ENCODE peak calls at places on chromosome 14, in seven cellular contexts. One of them, this sample, is unnamed.

GRCh38 chr14:42944284-42944683 is 1337.6 kb downstream of the LRFN5 start:
- DNase-seq in IMR-90: peak; percentile 61
- DNase-seq in mesendoderm: no peak
- DNase-seq in mesenchymal stem cell: no peak
- DNase-seq in H1: no peak
- DNase-seq in neuronal stem cell: no peak
- DNase-seq in H9: no peak
- DNase-seq in this sample: no peak

GRCh38 chr14:21894003-21894897 is 220.6 kb upstream of the OR4E1 start:
- DNase-seq in IMR-90: no peak
- DNase-seq in mesendoderm: peak; percentile 44
- DNase-seq in mesenchymal stem cell: no peak
- DNase-seq in H1: peak; percentile 66
- DNase-seq in neuronal stem cell: no peak
- DNase-seq in H9: peak; percentile 59
- DNase-seq in this sample: no peak

GRCh38 chr14:105241641-105242040 is 6.7 kb upstream of the BTBD6 start:
- DNase-seq in IMR-90: no peak
- DNase-seq in mesendoderm: no peak
- DNase-seq in mesenchymal stem cell: no peak
- DNase-seq in H1: no peak
- DNase-seq in neuronal stem cell: no peak
- DNase-seq in H9: no peak
- DNase-seq in this sample: no peak

GRCh38 chr14:91164676-91165075 is 50.8 kb downstream of the DGLUCY start:
- DNase-seq in IMR-90: no peak
- DNase-seq in mesendoderm: no peak
- DNase-seq in mesenchymal stem cell: no peak
- DNase-seq in H1: no peak
- DNase-seq in neuronal stem cell: no peak
- DNase-seq in H9: no peak
- DNase-seq in this sample: peak; percentile 73

GRCh38 chr14:104420990-104421389 is 158.6 kb upstream of the C14orf180 start:
- DNase-seq in IMR-90: no peak
- DNase-seq in mesendoderm: no peak
- DNase-seq in mesenchymal stem cell: no peak
- DNase-seq in H1: no peak
- DNase-seq in neuronal stem cell: no peak
- DNase-seq in H9: peak; percentile 11
- DNase-seq in this sample: no peak

GRCh38 chr14:99393059-99393655 is 87.5 kb downstream of the SETD3 start:
- DNase-seq in IMR-90: peak; percentile 31
- DNase-seq in mesendoderm: peak; percentile 65
- DNase-seq in mesenchymal stem cell: peak; percentile 27
- DNase-seq in H1: peak; percentile 79
- DNase-seq in neuronal stem cell: no peak
- DNase-seq in H9: peak; percentile 73
- DNase-seq in this sample: peak; percentile 70

GRCh38 chr14:26820101-26820500 is 222.3 kb upstream of the NOVA1 start:
- DNase-seq in IMR-90: no peak
- DNase-seq in mesendoderm: no peak
- DNase-seq in mesenchymal stem cell: peak; percentile 26
- DNase-seq in H1: no peak
- DNase-seq in neuronal stem cell: no peak
- DNase-seq in H9: no peak
- DNase-seq in this sample: no peak

GRCh38 chr14:36161781-36162180 is 14.7 kb downstream of the PTCSC3 start:
- DNase-seq in IMR-90: no peak
- DNase-seq in mesendoderm: peak; percentile 42
- DNase-seq in mesenchymal stem cell: no peak
- DNase-seq in H1: peak; percentile 60
- DNase-seq in neuronal stem cell: no peak
- DNase-seq in H9: peak; percentile 79
- DNase-seq in this sample: peak; percentile 1

DNA sequence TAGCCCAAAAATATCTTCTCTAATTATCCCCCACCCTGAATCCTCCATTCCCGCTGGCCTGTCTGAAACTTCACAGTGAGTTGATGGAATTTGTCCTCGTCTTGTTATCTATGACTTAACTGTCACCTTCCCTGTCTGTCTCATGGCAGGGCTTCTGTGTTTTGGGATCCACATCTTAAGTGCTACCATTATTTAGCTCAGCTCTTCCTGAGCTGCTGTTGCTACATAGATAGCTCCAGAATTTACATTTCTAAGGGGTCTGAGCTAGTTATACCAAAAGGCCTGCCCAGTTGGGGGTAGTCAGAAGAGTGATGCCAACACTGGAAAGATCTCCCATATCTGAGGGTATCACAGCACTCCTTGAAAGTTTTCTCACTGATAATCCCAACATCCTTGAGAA is 57.0 kb upstream of the CDKN3 start:
- DNase-seq in IMR-90: no peak
- DNase-seq in mesendoderm: peak; percentile 97
- DNase-seq in mesenchymal stem cell: no peak
- DNase-seq in H1: no peak
- DNase-seq in neuronal stem cell: no peak
- DNase-seq in H9: no peak
- DNase-seq in this sample: no peak
- H2BK5ac ChIP-seq in IMR-90: no peak overlapping the region
- H2BK5ac ChIP-seq in mesendoderm: no peak overlapping the region
- H2BK5ac ChIP-seq in mesenchymal stem cell: no peak overlapping the region
- H2BK5ac ChIP-seq in H1: no peak overlapping the region
- H2BK5ac ChIP-seq in neuronal stem cell: no peak overlapping the region
- H2BK5ac ChIP-seq in H9: no peak overlapping the region
- H2BK5ac ChIP-seq in this sample: no peak overlapping the region

DNA sequence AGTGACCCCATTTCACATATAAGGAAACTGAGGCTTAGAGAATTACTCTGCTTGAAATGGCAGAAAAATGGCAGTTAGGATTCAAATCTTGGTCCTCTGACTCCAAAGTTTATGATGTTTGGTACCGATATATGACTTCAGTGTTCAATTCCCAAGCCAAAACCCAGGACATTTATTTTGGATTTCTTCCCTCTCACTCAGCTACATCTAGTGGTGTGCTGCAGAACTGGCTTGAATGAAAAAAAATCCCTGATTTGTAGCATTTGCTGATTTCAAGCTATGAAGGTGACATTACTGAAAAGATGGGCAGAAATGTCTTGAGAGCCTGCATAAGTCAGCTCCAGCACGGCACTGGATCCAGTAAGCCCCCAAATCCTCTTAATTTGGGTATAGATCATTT is 106.4 kb downstream of the EFCAB11 start:
- DNase-seq in IMR-90: peak; percentile 71
- DNase-seq in mesendoderm: no peak
- DNase-seq in mesenchymal stem cell: peak; percentile 22
- DNase-seq in H1: no peak
- DNase-seq in neuronal stem cell: no peak
- DNase-seq in H9: no peak
- DNase-seq in this sample: peak; percentile 44
- H2BK5ac ChIP-seq in IMR-90: peak overlapping the region; percentile 83
- H2BK5ac ChIP-seq in mesendoderm: no peak overlapping the region
- H2BK5ac ChIP-seq in mesenchymal stem cell: no peak overlapping the region
- H2BK5ac ChIP-seq in H1: no peak overlapping the region
- H2BK5ac ChIP-seq in neuronal stem cell: no peak overlapping the region
- H2BK5ac ChIP-seq in H9: no peak overlapping the region
- H2BK5ac ChIP-seq in this sample: no peak overlapping the region

DNA sequence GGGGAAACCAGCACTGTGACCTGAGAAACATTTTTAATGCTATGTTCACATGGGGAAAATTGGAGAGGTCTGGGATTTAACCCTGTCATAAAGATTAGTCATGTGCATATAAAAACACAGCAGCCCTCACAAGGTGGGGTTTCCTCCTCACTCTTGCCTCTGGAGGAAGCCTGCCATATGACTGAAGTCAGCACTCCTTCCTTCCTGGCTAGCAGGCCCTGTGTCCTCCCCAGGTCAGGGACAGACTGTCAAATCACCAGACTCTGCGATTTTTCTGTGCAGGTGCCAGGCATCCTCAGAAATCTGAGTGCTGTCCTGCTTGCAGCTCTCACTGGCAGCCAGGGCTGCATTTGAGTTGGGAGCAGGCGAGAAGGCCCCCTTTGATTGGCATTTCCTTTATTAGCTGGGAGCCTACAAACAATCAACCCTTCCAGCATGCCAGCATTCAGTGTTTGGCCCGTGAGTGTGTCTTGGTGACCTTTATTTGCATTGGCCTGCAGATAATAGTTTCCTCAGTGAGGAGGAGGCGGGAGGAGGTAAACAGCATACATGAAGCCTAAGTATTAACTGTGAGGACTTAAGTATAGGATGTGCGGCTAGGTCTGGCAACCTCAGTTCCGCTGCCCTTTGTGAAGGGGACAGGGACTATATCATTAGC is 183.8 kb upstream of the ARHGAP5 start:
- DNase-seq in IMR-90: peak; percentile 39
- DNase-seq in mesendoderm: no peak
- DNase-seq in mesenchymal stem cell: no peak
- DNase-seq in H1: no peak
- DNase-seq in neuronal stem cell: peak; percentile 75
- DNase-seq in H9: no peak
- DNase-seq in this sample: no peak
- H2BK5ac ChIP-seq in IMR-90: no peak overlapping the region
- H2BK5ac ChIP-seq in mesendoderm: no peak overlapping the region
- H2BK5ac ChIP-seq in mesenchymal stem cell: no peak overlapping the region
- H2BK5ac ChIP-seq in H1: no peak overlapping the region
- H2BK5ac ChIP-seq in neuronal stem cell: no peak overlapping the region
- H2BK5ac ChIP-seq in H9: no peak overlapping the region
- H2BK5ac ChIP-seq in this sample: no peak overlapping the region

GRCh38 chr14:62146014-62146413 is 383.8 kb downstream of the SNAPC1 start:
- DNase-seq in IMR-90: no peak
- DNase-seq in mesendoderm: no peak
- DNase-seq in mesenchymal stem cell: no peak
- DNase-seq in H1: no peak
- DNase-seq in neuronal stem cell: no peak
- DNase-seq in H9: no peak
- DNase-seq in this sample: no peak
- H2BK5ac ChIP-seq in IMR-90: no peak overlapping the region
- H2BK5ac ChIP-seq in mesendoderm: no peak overlapping the region
- H2BK5ac ChIP-seq in mesenchymal stem cell: no peak overlapping the region
- H2BK5ac ChIP-seq in H1: no peak overlapping the region
- H2BK5ac ChIP-seq in neuronal stem cell: no peak overlapping the region
- H2BK5ac ChIP-seq in H9: no peak overlapping the region
- H2BK5ac ChIP-seq in this sample: no peak overlapping the region